ENCODE peak calls at places on chromosomes 3 and 15, in five cellular contexts. S is stomach, F is ovary, Z is HCT116, B is gastrocnemius medialis. G is an unnamed sample.

GRCh38 chr15:80636675-80637074 is 58.4 kb upstream of the ABHD17C start:
- DNase-seq in B (no peak), Z (no peak), S (peak; percentile 51), F (no peak), G (no peak)

GRCh38 chr15:48190932-48191573 is 412 bp upstream of the CTXN2 start:
- DNase-seq in Z (no peak), S (peak; percentile 52), F (peak; percentile 23), B (no peak), G (no peak)

GRCh38 chr15:78131295-78132021 is at the start of gene CIB2:
- DNase-seq in F (peak; percentile 77), Z (no peak), B (peak; percentile 35), S (peak; percentile 73), G (peak; percentile 84)

GRCh38 chr3:13667330-13667729 is 118.4 kb downstream of the FBLN2 start:
- DNase-seq in S (no peak), Z (no peak), F (no peak), B (no peak), G (no peak)

GRCh38 chr15:70217246-70218160 is 119.8 kb upstream of the TLE3 start:
- DNase-seq in B (no peak), S (no peak), Z (no peak), F (no peak), G (no peak)

GRCh38 chr3:111582114-111582461 is 13.1 kb downstream of the ZBED2 start:
- DNase-seq in B (no peak), S (no peak), F (no peak), Z (peak; percentile 63), G (no peak)

GRCh38 chr15:89002281-89002761 is 85.9 kb upstream of the ABHD2 start:
- DNase-seq in S (no peak), F (no peak), B (no peak), Z (no peak), G (no peak)

GRCh38 chr3:45499529-45499928 is 95.0 kb upstream of the LIMD1 start:
- DNase-seq in S (no peak), B (no peak), F (no peak), Z (peak; percentile 19), G (no peak)

GRCh38 chr3:128846501-128846900 is 32.9 kb upstream of the ACAD9 start:
- DNase-seq in S (no peak), B (no peak), Z (no peak), F (no peak), G (no peak)

GRCh38 chr15:76576526-76577279 is 240.1 kb downstream of the ISL2 start:
- DNase-seq in B (no peak), Z (no peak), F (peak; percentile 64), S (peak; percentile 90), G (peak; percentile 38)

GRCh38 chr15:95442107-95442719 is 888.3 kb upstream of the NR2F2 start:
- DNase-seq in S (no peak), B (no peak), F (no peak), Z (no peak), G (peak; percentile 24)

GRCh38 chr15:93664180-93664951 is 567.0 kb upstream of the MCTP2 start:
- DNase-seq in B (no peak), S (no peak), F (no peak), Z (no peak), G (no peak)

GRCh38 chr15:63044645-63045437 is 2.3 kb downstream of the TPM1 start:
- DNase-seq in B (no peak), Z (no peak), S (no peak), F (no peak), G (peak; percentile 50)

GRCh38 chr15:63041982-63042878 is at the start of gene TPM1:
- DNase-seq in F (peak; percentile 84), B (peak; percentile 63), S (peak; percentile 64), Z (no peak), G (peak; percentile 92)

GRCh38 chr15:63044077-63044644 is 1.6 kb downstream of the TPM1 start:
- DNase-seq in B (no peak), F (no peak), S (no peak), Z (no peak), G (no peak)

GRCh38 chr15:63042879-63043340 is 363 bp downstream of the TPM1 start:
- DNase-seq in S (no peak), F (no peak), B (no peak), Z (no peak), G (no peak)

DNA sequence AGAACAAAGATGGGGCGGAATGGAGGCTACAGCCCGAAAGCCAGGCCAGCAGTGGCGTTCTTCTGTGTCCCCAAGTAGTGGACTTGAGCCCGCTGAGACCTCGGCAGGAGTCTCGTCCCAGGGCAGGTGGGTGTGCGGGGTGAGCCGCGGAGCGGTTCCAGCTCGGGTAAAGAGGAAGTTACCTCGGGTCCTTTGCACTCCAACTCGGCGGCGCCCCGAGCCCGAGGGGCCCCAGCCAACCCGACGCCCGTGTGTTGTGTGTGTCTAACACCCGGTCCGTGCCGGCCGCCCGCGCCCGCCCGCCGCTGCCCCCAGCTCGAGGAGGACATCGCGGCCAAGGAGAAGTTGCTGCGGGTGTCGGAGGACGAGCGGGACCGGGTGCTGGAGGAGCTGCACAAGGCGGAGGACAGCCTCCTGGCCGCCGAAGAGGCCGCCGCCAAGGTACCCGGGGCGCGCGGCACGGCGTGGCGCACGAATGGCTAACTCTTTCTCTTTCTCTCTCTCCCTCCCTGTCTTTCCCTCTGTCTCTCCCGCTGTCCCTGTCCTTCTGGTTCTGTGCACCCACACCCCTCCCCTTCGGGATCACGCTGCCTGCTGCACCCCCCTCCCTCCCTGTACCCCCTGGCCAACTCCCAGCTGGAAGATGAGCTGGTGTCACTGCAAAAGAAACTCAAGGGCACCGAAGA is 987 bp downstream of the TPM1 start:
- DNase-seq in Z (no peak), B (no peak), F (no peak), S (no peak), G (peak; percentile 27)
- H3K27me3 ChIP-seq in Z (no peaks in the 10 kb centered on the region), B (no peaks in the 10 kb centered on the region), F (no peaks in the 10 kb centered on the region), S (peaks cover 55% of the 10 kb centered on the region), G (no peaks in the 10 kb centered on the region)

DNA sequence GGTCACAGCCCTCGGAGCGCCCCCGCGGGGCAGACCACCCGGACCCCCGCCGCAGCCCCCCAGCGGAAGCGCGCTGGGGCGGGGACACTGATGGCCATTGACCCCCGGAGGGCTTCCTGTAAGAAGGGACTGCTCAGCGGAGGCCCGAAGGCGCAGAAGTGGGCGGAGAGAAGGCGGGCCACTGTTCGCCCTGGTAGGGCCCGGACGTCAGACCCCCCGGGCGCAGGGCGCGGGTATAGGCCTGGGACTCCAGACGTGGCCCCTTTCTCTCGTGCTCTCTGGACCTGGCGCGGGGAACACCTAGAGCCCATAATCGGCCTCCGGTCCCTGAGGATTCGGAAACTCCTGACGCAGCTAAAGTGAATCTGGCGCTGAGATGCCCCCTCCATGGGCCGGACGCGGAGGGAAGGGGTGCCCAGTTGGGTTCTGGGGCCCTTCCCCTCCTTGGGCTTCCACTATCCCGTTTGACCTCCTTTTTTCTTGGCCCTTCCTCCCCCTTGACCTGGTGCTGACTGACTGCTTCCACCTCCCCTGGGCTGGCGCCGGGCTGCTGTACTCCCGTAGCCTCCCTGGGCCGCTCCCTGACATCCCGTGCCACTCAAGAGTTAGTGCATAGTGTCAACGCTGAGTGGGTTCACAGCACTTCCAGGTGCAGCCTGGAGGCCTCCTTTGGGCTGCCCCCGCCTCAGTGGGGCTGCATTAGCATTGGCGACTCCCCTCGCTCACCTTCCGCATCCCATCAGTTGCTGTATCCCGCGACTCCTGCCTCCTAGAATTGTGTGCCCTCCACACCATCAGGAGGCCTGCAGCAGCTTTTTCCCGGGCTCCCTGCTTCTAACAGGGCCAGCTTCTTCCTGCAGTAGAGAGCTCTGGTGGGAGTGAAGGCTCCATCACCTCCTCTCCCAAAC is 693 bp downstream of the ABTB1 start:
- DNase-seq in B (no peak), F (peak; percentile 48), S (peak; percentile 61), Z (no peak), G (peak; percentile 62)
- TF ChIP-seq POLR2A in B (no peak), F (no peak), S (no peak), Z (no peak), G (no peak)

GRCh38 chr3:147389265-147390175 is 16.8 kb downstream of the ZIC4 start:
- DNase-seq in B (no peak), S (no peak), Z (no peak), F (no peak), G (no peak)
- H3K27me3 ChIP-seq in B (peaks cover 22% of the 10 kb centered on the region), S (peaks cover 100% of the 10 kb centered on the region), Z (no peaks in the 10 kb centered on the region), F (no peaks in the 10 kb centered on the region), G (peaks cover 95% of the 10 kb centered on the region)

DNA sequence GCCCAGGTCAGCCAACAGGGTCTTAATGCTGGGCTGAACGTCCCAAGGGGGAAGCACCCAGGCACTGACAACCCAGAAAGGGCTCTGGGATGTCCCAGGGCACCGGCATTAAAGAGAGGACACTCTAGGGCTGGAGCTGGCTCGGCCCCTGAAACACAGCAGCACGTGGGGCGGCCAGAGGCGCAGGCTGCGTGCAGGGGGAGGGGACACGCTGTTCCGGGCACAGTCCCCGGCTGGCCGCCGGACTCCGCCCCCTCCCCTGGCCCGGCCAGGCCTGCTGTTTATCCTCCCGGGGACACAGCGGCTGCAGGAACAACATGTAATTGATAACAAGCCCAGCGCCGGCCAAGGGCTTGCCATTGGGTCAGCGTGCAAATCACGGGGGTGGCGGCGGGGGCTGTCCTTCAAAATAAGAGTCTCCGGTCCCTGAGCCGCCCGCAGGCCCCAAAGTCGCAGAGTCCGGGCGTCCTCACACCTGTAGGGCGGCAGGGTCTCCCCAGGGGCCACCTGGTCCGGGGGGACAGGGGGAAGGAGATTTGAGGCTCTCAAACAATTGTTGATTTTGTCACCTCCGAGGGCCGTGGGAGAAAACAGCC is 1.3 kb downstream of the KLF15 start:
- DNase-seq in F (peak; percentile 99), B (peak; percentile 99), S (peak; percentile 98), Z (peak; percentile 46), G (peak; percentile 95)
- TF ChIP-seq POLR2A in F (peak; percentile 70), B (peak; percentile 94), S (no peak), Z (peak; percentile 46), G (peak; percentile 59)

GRCh38 chr3:40173291-40173710 is 136.2 kb upstream of the EIF1B start:
- DNase-seq in Z (no peak), S (no peak), B (no peak), F (no peak), G (no peak)
- H3K27me3 ChIP-seq in Z (peaks cover 15% of the 10 kb centered on the region), S (no peaks in the 10 kb centered on the region), B (no peaks in the 10 kb centered on the region), F (no peaks in the 10 kb centered on the region), G (no peaks in the 10 kb centered on the region)

GRCh38 chr3:155745795-155746550 is 1.1 kb upstream of the PLCH1 start:
- DNase-seq in F (no peak), S (peak; percentile 32), Z (peak; percentile 45), B (no peak), G (no peak)

GRCh38 chr3:155743616-155744015 is 1.3 kb downstream of the PLCH1 start:
- DNase-seq in S (no peak), B (no peak), F (no peak), Z (no peak), G (no peak)

GRCh38 chr3:155744626-155745324 is at the start of gene PLCH1:
- DNase-seq in B (no peak), Z (peak; percentile 62), F (peak; percentile 47), S (peak; percentile 74), G (peak; percentile 39)

GRCh38 chr3:155742339-155742980 is 2.4 kb downstream of the PLCH1 start:
- DNase-seq in F (no peak), B (no peak), Z (no peak), S (no peak), G (no peak)

GRCh38 chr3:155744091-155744625 is 713 bp downstream of the PLCH1 start:
- DNase-seq in F (peak; percentile 31), S (peak; percentile 71), Z (peak; percentile 27), B (no peak), G (no peak)
- TF ChIP-seq POLR2A in F (no peak), S (no peak), Z (peak; percentile 45), B (no peak), G (no peak)

GRCh38 chr15:97902140-97902780 is 58.2 kb upstream of the ARRDC4 start:
- DNase-seq in S (no peak), F (no peak), Z (no peak), B (no peak), G (no peak)
- H3K27me3 ChIP-seq in S (peaks cover 62% of the 10 kb centered on the region), F (no peaks in the 10 kb centered on the region), Z (peaks cover 7% of the 10 kb centered on the region), B (peaks cover 24% of the 10 kb centered on the region), G (peaks cover 7% of the 10 kb centered on the region)

GRCh38 chr15:42581272-42581730 is 5.9 kb downstream of the STARD9 start:
- DNase-seq in S (peak; percentile 88), F (peak; percentile 86), Z (no peak), B (peak; percentile 68), G (peak; percentile 81)
- TF ChIP-seq POLR2A in S (no peak), F (peak; percentile 25), Z (no peak), B (peak; percentile 35), G (peak; percentile 58)